ENCODE peak calls at places on chromosomes 12 and 14, in six cellular contexts. H, G, Q, X, T and P are unnamed samples.

GRCh38 chr12:126069549-126070165 is 1004.4 kb downstream of the AACS start:
- DNase-seq in H (peak; percentile 32), G (no peak), Q (peak; percentile 8), X (no peak), T (peak; percentile 82), P (peak; percentile 38)

GRCh38 chr12:116130431-116130830 is 147.1 kb downstream of the MED13L start:
- DNase-seq in H (peak; percentile 64), G (no peak), Q (peak; percentile 57), X (no peak), T (peak; percentile 87), P (no peak)

GRCh38 chr14:76976623-76977005 is 51.9 kb downstream of the IRF2BPL start:
- DNase-seq in H (no peak), G (no peak), Q (no peak), X (peak; percentile 39), T (no peak), P (no peak)

GRCh38 chr12:118102609-118103008 is 1.2 kb downstream of the VSIG10 start:
- DNase-seq in H (no peak), G (no peak), Q (no peak), X (no peak), T (peak; percentile 26), P (no peak)

GRCh38 chr14:59093889-59094288 is 94.6 kb upstream of the DAAM1 start:
- DNase-seq in H (peak; percentile 23), G (no peak), Q (no peak), X (no peak), T (no peak), P (no peak)

GRCh38 chr14:63276492-63277342 is 42.0 kb downstream of the GPHB5 start:
- DNase-seq in H (peak; percentile 77), G (no peak), Q (peak; percentile 86), X (no peak), T (peak; percentile 59), P (no peak)

GRCh38 chr12:68036642-68037041 is 47.4 kb downstream of the IFNG-AS1 start:
- DNase-seq in H (no peak), G (no peak), Q (no peak), X (no peak), T (no peak), P (no peak)

GRCh38 chr12:53994691-53995310 is 5.2 kb upstream of the HOXC9 start:
- DNase-seq in H (no peak), G (no peak), Q (no peak), X (peak; percentile 65), T (no peak), P (no peak)

GRCh38 chr12:75954076-75954475 is 77.5 kb downstream of the PHLDA1 start:
- DNase-seq in H (peak; percentile 99), G (no peak), Q (peak; percentile 82), X (no peak), T (peak; percentile 94), P (no peak)

GRCh38 chr12:2944401-2945047 is 14.7 kb upstream of the TEAD4 start:
- DNase-seq in H (peak; percentile 39), G (peak; percentile 31), Q (peak; percentile 15), X (peak; percentile 77), T (peak; percentile 75), P (peak; percentile 14)

GRCh38 chr14:96762650-96763049 is 34.5 kb upstream of the VRK1 start:
- DNase-seq in H (peak; percentile 65), G (no peak), Q (peak; percentile 48), X (no peak), T (peak; percentile 92), P (peak; percentile 47)

GRCh38 chr12:133081408-133081806 is 684 bp downstream of the ZNF140 start:
- DNase-seq in H (no peak), G (no peak), Q (no peak), X (peak; percentile 73), T (peak; percentile 10), P (no peak)

GRCh38 chr12:132488127-132489077 is 1.5 kb upstream of the FBRSL1 start:
- DNase-seq in H (no peak), G (peak; percentile 48), Q (no peak), X (peak; percentile 93), T (no peak), P (peak; percentile 54)

GRCh38 chr12:109840349-109841073 is 7.3 kb upstream of the TRPV4 start:
- DNase-seq in H (peak; percentile 29), G (no peak), Q (no peak), X (no peak), T (no peak), P (no peak)

GRCh38 chr14:93375673-93376156 is 28.7 kb downstream of the COX8C start:
- DNase-seq in H (no peak), G (no peak), Q (no peak), X (peak; percentile 82), T (no peak), P (no peak)

GRCh38 chr14:35855886-35856481 is 29.8 kb downstream of the BRMS1L start:
- DNase-seq in H (no peak), G (no peak), Q (no peak), X (no peak), T (peak; percentile 1), P (no peak)

GRCh38 chr12:101474248-101474647 is 888 bp upstream of the SPIC start:
- DNase-seq in H (no peak), G (no peak), Q (no peak), X (no peak), T (no peak), P (no peak)

GRCh38 chr12:4119157-4119761 is 154.3 kb upstream of the CCND2 start:
- DNase-seq in H (no peak), G (no peak), Q (no peak), X (no peak), T (no peak), P (no peak)

GRCh38 chr12:54701940-54702592 is 53.9 kb upstream of the DCD start:
- DNase-seq in H (peak; percentile 60), G (no peak), Q (peak; percentile 73), X (no peak), T (peak; percentile 60), P (peak; percentile 57)

GRCh38 chr14:72651081-72651480 is 242.8 kb downstream of the DPF3 start:
- DNase-seq in H (peak; percentile 40), G (no peak), Q (no peak), X (no peak), T (no peak), P (no peak)

GRCh38 chr12:57611116-57611809 is at the start of gene ARHGEF25:
- DNase-seq in H (peak; percentile 77), G (no peak), Q (peak; percentile 81), X (no peak), T (peak; percentile 60), P (no peak)

GRCh38 chr12:6297170-6297569 is 13.3 kb upstream of the PLEKHG6 start:
- DNase-seq in H (no peak), G (no peak), Q (no peak), X (peak; percentile 15), T (no peak), P (no peak)

GRCh38 chr12:113040722-113041168 is 15.8 kb upstream of the DTX1 start:
- DNase-seq in H (peak; percentile 89), G (no peak), Q (peak; percentile 48), X (no peak), T (peak; percentile 59), P (no peak)

GRCh38 chr12:14239350-14239934 is 126.0 kb upstream of the ATF7IP start:
- DNase-seq in H (peak; percentile 53), G (no peak), Q (peak; percentile 52), X (no peak), T (peak; percentile 94), P (peak; percentile 40)

GRCh38 chr12:3680919-3681594 is 71.9 kb downstream of the CRACR2A start:
- DNase-seq in H (no peak), G (no peak), Q (peak; percentile 14), X (no peak), T (no peak), P (no peak)

GRCh38 chr12:124909831-124910560 is 4.5 kb downstream of the UBC start:
- DNase-seq in H (peak; percentile 59), G (no peak), Q (peak; percentile 42), X (no peak), T (no peak), P (no peak)
- H3K4me1 ChIP-seq in H (peaks cover 21% of the 10 kb centered on the region), G (peaks cover 18% of the 10 kb centered on the region), Q (peaks cover 30% of the 10 kb centered on the region), X (peaks cover 71% of the 10 kb centered on the region), T (no peaks in the 10 kb centered on the region), P (peaks cover 10% of the 10 kb centered on the region)

DNA sequence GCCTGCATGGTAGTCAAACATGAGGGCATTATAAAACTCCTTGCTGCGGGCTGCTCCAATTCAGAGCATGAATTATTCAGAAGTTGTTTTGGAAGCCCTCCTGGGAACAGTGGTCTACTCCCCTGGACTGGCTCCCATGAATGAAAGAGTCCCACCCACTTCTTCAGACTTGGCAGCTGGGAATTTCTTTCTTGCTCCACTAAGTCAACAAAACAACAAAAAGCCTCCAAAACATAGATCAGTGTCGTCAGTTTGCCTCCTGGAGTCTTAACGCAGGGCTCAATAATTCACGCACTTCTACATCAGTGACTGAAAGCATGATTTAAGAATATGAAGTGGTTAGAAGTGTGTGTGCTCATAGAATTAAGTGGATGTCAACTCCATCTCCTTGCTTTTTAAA is 37.9 kb downstream of the AKAP6 start:
- DNase-seq in H (peak; percentile 28), G (no peak), Q (peak; percentile 18), X (no peak), T (no peak), P (no peak)
- H3K4me1 ChIP-seq in H (peaks cover 62% of the 10 kb centered on the region), G (no peaks in the 10 kb centered on the region), Q (peaks cover 31% of the 10 kb centered on the region), X (no peaks in the 10 kb centered on the region), T (no peaks in the 10 kb centered on the region), P (no peaks in the 10 kb centered on the region)

GRCh38 chr14:22509751-22510300 is 79.2 kb downstream of the DAD1 start:
- DNase-seq in H (no peak), G (no peak), Q (no peak), X (no peak), T (no peak), P (no peak)

GRCh38 chr14:22509036-22509709 is 79.9 kb downstream of the DAD1 start:
- DNase-seq in H (no peak), G (no peak), Q (no peak), X (no peak), T (no peak), P (no peak)

GRCh38 chr14:22508662-22509035 is 80.4 kb downstream of the DAD1 start:
- DNase-seq in H (no peak), G (no peak), Q (no peak), X (no peak), T (no peak), P (no peak)

GRCh38 chr14:22512106-22512814 is 76.8 kb downstream of the DAD1 start:
- DNase-seq in H (no peak), G (no peak), Q (no peak), X (no peak), T (no peak), P (no peak)

GRCh38 chr14:22510527-22511110 is 78.4 kb downstream of the DAD1 start:
- DNase-seq in H (peak; percentile 69), G (no peak), Q (peak; percentile 27), X (no peak), T (no peak), P (no peak)
- H3K4me1 ChIP-seq in H (peaks cover 19% of the 10 kb centered on the region), G (peaks cover 91% of the 10 kb centered on the region), Q (peaks cover 44% of the 10 kb centered on the region), X (peaks cover 98% of the 10 kb centered on the region), T (peaks cover 7% of the 10 kb centered on the region), P (peaks cover 70% of the 10 kb centered on the region)

GRCh38 chr12:114666746-114667668 is 17.0 kb downstream of the TBX3 start:
- DNase-seq in H (no peak), G (no peak), Q (peak; percentile 83), X (no peak), T (no peak), P (no peak)

GRCh38 chr12:114664661-114665320 is 19.2 kb downstream of the TBX3 start:
- DNase-seq in H (no peak), G (no peak), Q (peak; percentile 73), X (no peak), T (peak; percentile 45), P (no peak)

GRCh38 chr12:114668151-114668891 is 15.7 kb downstream of the TBX3 start:
- DNase-seq in H (peak; percentile 96), G (no peak), Q (peak; percentile 91), X (peak; percentile 76), T (peak; percentile 97), P (no peak)

GRCh38 chr12:114667669-114668150 is 16.3 kb downstream of the TBX3 start:
- DNase-seq in H (no peak), G (no peak), Q (no peak), X (no peak), T (no peak), P (no peak)

GRCh38 chr12:114665411-114666181 is 18.4 kb downstream of the TBX3 start:
- DNase-seq in H (no peak), G (no peak), Q (peak; percentile 66), X (no peak), T (peak; percentile 50), P (no peak)
- H3K4me1 ChIP-seq in H (peaks cover 13% of the 10 kb centered on the region), G (no peaks in the 10 kb centered on the region), Q (peaks cover 13% of the 10 kb centered on the region), X (peaks cover 48% of the 10 kb centered on the region), T (peaks cover 5% of the 10 kb centered on the region), P (no peaks in the 10 kb centered on the region)